ENCODE peak calls at places on chromosome 15, in ten cellular contexts. V is lower lobe of right lung, I is natural killer cell, Y is HCT116, Z is HFFc6, U is GM20000, G is adrenal gland, N is left ventricle myocardium inferior, K is esophagus muscularis mucosa, F is PC-3. O is an unnamed sample.
A peak's percentile ranks its signal among the peaks of the same experiment; 100 is the strongest.

GRCh38 chr15:92306662-92307061 is 87.0 kb upstream of the ST8SIA2 start:
- DNase-seq in V (no peak), I (no peak), Y (peak; percentile 24), Z (no peak), U (no peak), G (no peak), N (no peak), K (no peak), F (peak; percentile 11), O (no peak)

GRCh38 chr15:29727871-29728270 is 94.4 kb downstream of the TJP1 start:
- DNase-seq in V (no peak), I (no peak), Y (no peak), Z (no peak), U (no peak), G (no peak), N (no peak), K (no peak), F (no peak), O (no peak)

GRCh38 chr15:29731865-29732264 is 90.4 kb downstream of the TJP1 start:
- DNase-seq in V (no peak), I (no peak), Y (no peak), Z (peak; percentile 4), U (no peak), G (no peak), N (no peak), K (no peak), F (peak; percentile 85), O (no peak)

GRCh38 chr15:48358229-48358641 is 27.0 kb downstream of the DUT start:
- DNase-seq in V (no peak), I (no peak), Y (peak; percentile 21), Z (peak; percentile 21), U (peak; percentile 29), G (no peak), N (no peak), K (no peak), F (peak; percentile 49), O (no peak)

GRCh38 chr15:65054333-65055200 is 9.4 kb downstream of the SLC51B start:
- DNase-seq in V (peak; percentile 76), I (peak; percentile 44), Y (peak; percentile 41), Z (peak; percentile 50), U (peak; percentile 87), G (peak; percentile 75), N (peak; percentile 77), K (no peak), F (peak; percentile 65), O (peak; percentile 60)

GRCh38 chr15:74589826-74590225 is 25.8 kb upstream of the CLK3 start:
- DNase-seq in V (no peak), I (no peak), Y (no peak), Z (no peak), U (no peak), G (no peak), N (no peak), K (no peak), F (no peak), O (no peak)

GRCh38 chr15:100879461-100880138 is at the start of gene ALDH1A3:
- DNase-seq in V (no peak), I (no peak), Y (peak; percentile 39), Z (no peak), U (peak; percentile 73), G (no peak), N (peak; percentile 33), K (no peak), F (peak; percentile 93), O (no peak)

GRCh38 chr15:54150255-54150654 is 172.0 kb downstream of the UNC13C start:
- DNase-seq in V (no peak), I (no peak), Y (no peak), Z (no peak), U (no peak), G (no peak), N (no peak), K (no peak), F (no peak), O (no peak)

GRCh38 chr15:58492661-58493397 is 61.0 kb downstream of the LIPC start:
- DNase-seq in V (no peak), I (no peak), Y (no peak), Z (no peak), U (no peak), G (no peak), N (no peak), K (no peak), F (no peak), O (no peak)

DNA sequence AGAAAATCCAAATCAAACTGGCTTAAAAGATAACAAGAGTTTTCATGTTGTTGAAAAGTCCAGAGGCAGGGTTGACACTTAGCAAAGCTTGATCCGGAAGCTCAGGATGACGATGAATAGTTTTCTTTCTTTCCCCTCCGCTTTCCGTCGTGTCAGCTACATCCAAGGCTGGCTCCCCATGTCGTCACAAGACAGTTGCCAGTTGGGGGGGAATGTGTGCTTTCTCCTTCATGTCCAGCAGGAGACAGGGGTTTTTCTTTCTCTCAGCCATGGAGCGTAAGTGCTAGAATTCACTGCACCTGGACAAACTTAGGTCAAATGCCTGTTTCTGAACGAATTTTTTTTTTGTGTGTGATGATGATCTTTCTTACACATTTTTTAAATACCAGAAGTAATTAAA is 273.8 kb upstream of the RGMA start:
- DNase-seq in V (no peak), I (no peak), Y (no peak), Z (no peak), U (no peak), G (no peak), N (no peak), K (no peak), F (no peak), O (no peak)
- TF ChIP-seq CTCF in V (no peak), I (no peak), Y (no peak), Z (no peak), U (no peak), G (no peak), N (no peak), K (no peak), F (no peak), O (no peak)

DNA sequence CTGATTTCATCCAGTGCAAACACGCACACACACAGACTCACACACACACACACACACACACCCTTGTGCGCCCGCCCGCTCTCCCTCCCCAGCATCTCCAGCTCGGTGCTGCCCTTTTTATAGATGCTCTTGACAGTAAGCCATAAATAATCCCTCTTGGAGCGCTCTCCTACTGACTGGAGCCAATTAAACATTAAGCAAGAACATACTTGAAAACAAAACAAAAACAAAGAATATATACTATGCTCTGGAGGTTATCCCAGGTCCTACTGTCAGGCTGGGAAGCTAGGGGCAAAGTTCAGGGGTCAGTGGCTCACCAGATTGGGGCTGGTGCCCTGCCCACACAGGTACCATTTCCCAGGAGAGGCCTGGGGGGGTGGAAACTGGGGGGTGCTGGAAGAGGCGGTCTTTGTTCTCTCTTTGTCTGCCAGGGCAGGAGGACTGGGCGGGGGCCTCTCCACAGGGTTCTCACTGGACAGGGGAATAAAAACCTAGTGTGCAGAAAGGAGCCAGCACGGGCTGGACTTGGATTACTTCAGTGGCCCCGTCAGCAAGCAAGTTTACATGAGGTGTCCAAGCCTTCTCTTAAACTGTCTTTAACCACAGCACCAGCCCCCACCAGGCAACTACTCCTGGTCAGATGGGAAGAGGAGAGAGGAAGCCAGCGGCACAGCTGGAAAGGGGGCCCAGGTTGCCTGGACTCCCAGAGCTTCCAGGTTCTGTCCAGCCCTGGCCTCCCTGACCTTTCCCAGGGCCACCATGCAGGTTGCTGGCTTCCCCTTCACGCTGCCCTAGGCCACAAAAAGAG is 16.1 kb downstream of the BMF start:
- DNase-seq in V (peak; percentile 69), I (no peak), Y (no peak), Z (peak; percentile 92), U (no peak), G (peak; percentile 73), N (peak; percentile 70), K (peak; percentile 94), F (no peak), O (no peak)
- TF ChIP-seq CTCF in V (no peak), I (no peak), Y (no peak), Z (no peak), U (no peak), G (no peak), N (no peak), K (no peak), F (no peak), O (no peak)

GRCh38 chr15:90643301-90643632 is 73.9 kb upstream of the BLM start:
- DNase-seq in V (peak; percentile 36), I (no peak), Y (no peak), Z (no peak), U (no peak), G (no peak), N (no peak), K (no peak), F (no peak), O (no peak)

GRCh38 chr15:90644526-90644925 is 72.6 kb upstream of the BLM start:
- DNase-seq in V (peak; percentile 20), I (no peak), Y (no peak), Z (no peak), U (no peak), G (no peak), N (no peak), K (no peak), F (no peak), O (no peak)

GRCh38 chr15:90641581-90642463 is 75.3 kb upstream of the BLM start:
- DNase-seq in V (peak; percentile 11), I (no peak), Y (no peak), Z (no peak), U (no peak), G (no peak), N (no peak), K (no peak), F (no peak), O (no peak)

GRCh38 chr15:90640862-90641261 is 76.3 kb upstream of the BLM start:
- DNase-seq in V (peak; percentile 13), I (no peak), Y (no peak), Z (no peak), U (no peak), G (no peak), N (no peak), K (no peak), F (no peak), O (no peak)

DNA sequence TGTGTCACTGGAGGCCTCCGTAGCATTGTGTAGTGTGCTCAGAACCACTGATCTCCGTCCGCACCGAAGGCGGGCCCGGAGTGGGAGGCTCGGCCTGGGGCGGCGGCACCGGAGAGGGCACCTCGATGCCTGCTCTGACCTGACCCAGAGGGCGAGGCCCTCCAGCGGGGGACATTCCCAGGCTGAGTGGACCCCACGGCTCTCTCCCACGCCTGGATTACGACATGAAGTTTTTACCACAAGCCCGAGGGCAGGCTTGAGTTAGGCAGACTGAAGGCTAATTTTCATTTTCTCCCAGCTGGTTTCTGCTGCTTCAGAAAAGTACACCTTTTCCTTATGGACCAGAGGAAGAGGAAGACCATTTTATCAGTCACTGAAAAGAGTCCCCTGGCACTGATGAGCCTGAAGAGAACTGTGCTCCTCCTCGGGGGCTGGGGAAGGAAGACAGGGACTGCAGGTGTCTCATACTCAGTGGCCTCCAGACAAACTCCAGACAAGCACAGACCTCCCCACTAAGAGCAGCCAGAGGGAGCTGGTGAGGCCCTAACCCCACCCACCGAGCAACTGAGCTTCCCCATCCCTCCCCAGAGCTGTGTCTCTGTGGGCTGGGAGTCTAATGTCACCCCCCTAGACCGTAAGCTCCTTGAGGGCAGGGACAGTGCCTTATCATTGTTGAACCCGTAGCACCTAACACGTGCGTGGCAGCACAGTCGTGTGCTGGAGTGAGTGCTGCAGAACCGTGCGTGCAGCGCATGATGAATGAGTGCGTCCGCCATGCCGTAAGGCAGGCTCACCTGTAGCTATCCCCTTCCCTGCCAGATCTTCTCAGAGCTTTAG is 74.5 kb upstream of the BLM start:
- DNase-seq in V (peak; percentile 34), I (no peak), Y (no peak), Z (no peak), U (peak; percentile 35), G (peak; percentile 3), N (no peak), K (no peak), F (no peak), O (no peak)
- TF ChIP-seq CTCF in V (no peak), I (no peak), Y (no peak), Z (peak; percentile 30), U (no peak), G (no peak), N (no peak), K (no peak), F (peak; percentile 27), O (no peak)

GRCh38 chr15:77617507-77618285 is 15.0 kb downstream of the LINGO1 start:
- DNase-seq in V (no peak), I (no peak), Y (peak; percentile 13), Z (peak; percentile 28), U (peak; percentile 53), G (no peak), N (no peak), K (no peak), F (peak; percentile 29), O (no peak)
- TF ChIP-seq CTCF in V (no peak), I (no peak), Y (peak; percentile 42), Z (peak; percentile 72), U (peak; percentile 26), G (no peak), N (peak; percentile 36), K (no peak), F (peak; percentile 61), O (peak; percentile 32)

O was measured in CD14-positive monocyte.